ENCODE peak calls at places on chromosomes 7 and 10, in four cellular contexts. I is CD4-positive, alpha-beta T cell; F is tibial nerve; Y is mammary epithelial cell. D is an unnamed sample.

GRCh38 chr10:45418859-45419672 is 45.0 kb downstream of the ALOX5 start:
- DNase-seq in I (peak), Y (peak), F (peak), D (peak)

GRCh38 chr7:149071182-149071635 is 19.3 kb downstream of the ZNF786 start:
- DNase-seq in Y (no peak), F (no peak), I (no peak), D (no peak)

GRCh38 chr7:127717502-127718125 is 65.6 kb downstream of the SND1 start:
- DNase-seq in I (no peak), F (no peak), Y (peak), D (no peak)

GRCh38 chr7:40889560-40889959 is 754.8 kb downstream of the SUGCT start:
- DNase-seq in Y (no peak), F (no peak), I (no peak), D (no peak)

GRCh38 chr10:102657984-102658724 is 13.9 kb downstream of the TRIM8 start:
- DNase-seq in F (no peak), Y (no peak), I (no peak), D (no peak)

GRCh38 chr10:18144928-18145327 is 4.7 kb downstream of the CACNB2 start:
- DNase-seq in I (no peak), Y (no peak), F (no peak), D (peak)

GRCh38 chr7:45888185-45888992 is at the start of gene IGFBP1:
- DNase-seq in I (no peak), Y (peak), F (no peak), D (no peak)

GRCh38 chr7:108146070-108146842 is 16.1 kb upstream of the LAMB4 start:
- DNase-seq in F (peak), Y (peak), I (no peak), D (peak)

GRCh38 chr7:135950972-135951371 is 26.2 kb downstream of the MTPN start:
- DNase-seq in I (no peak), Y (no peak), F (no peak), D (no peak)

GRCh38 chr10:60747817-60748469 is 30.3 kb upstream of the CDK1 start:
- DNase-seq in F (no peak), Y (peak), I (no peak), D (no peak)
- H3K27ac ChIP-seq in F (no peak), Y (no peak), I (no peak), D (no peak)

DNA sequence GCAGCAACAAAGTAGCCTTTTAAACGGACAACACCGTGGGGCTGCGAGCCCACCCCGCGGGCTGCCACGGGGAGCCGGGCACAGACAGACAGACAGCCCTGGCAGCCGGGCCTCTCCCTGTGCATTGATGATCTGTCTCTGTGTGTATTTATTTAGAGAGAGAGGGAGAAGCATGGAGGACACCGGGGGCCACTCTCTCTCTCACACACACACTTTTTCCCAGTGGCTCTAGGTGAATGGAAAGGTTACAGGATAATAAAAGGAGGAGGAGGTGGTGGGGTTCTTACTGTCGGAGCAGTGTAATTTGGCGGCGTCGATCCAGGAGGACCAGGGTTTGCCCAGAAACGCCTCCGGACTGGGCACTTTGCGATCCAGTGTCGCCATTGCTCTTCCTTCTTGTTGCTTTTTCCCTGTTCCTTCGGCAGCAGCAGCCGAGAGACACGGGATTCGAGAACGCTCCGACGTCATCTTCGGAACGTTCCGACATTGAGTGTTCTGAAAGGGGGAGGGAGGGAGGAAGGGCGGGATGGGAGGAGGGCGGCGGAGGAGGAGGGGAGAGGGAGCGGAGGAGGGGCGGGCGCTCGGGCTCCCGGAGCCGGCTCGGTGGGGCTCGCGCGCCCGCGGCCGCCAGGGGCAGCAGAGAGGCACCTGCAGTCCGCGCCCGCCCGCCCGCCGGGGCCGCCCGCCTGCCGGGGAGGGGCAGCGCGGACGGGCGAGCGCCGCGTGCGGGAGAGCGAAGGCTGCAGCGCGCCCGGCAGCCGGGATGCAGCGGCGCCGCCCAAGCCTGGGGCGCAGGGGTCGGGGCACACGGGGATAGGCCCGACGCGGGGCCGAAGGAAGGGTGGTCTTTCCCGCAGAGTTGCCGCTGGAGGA is at the start of gene ATXN7L1:
- DNase-seq in I (peak), F (peak), Y (peak), D (peak)
- H3K27ac ChIP-seq in I (peak), F (peak), Y (peak), D (peak)

GRCh38 chr10:114262478-114262877 is 23.4 kb downstream of the VWA2 start:
- DNase-seq in Y (no peak), I (no peak), F (no peak), D (no peak)

GRCh38 chr10:114271779-114272167 is 32.7 kb downstream of the VWA2 start:
- DNase-seq in I (no peak), F (peak), Y (peak), D (no peak)

GRCh38 chr10:114271014-114271778 is 32.1 kb downstream of the VWA2 start:
- DNase-seq in F (no peak), Y (peak), I (no peak), D (no peak)

GRCh38 chr10:114265392-114266053 is 26.5 kb downstream of the VWA2 start:
- DNase-seq in I (no peak), F (peak), Y (no peak), D (no peak)

DNA sequence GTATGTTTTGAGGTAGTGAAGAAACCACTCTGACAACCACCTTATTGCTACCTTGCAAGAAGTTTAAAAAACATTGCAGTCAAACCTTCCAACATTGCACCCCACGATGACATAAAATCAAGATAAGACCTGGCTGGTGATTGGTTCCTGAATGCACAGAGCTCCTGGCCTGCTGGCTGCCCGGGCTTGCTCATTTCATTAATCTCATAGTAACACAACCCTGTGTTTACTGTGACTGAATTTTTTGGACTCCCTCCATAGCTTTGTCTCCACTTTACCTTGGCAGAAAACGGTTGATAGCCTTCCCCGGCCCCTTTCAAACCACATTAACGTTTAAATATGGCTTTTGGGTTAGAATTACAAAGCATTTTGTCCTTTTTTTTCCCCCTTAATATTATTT is 27.5 kb downstream of the VWA2 start:
- DNase-seq in F (no peak), Y (peak), I (no peak), D (no peak)
- H3K27ac ChIP-seq in F (no peak), Y (peak), I (no peak), D (no peak)

GRCh38 chr10:91528080-91528479 is 104.8 kb downstream of the PPP1R3C start:
- DNase-seq in F (no peak), I (no peak), Y (no peak), D (no peak)
- H3K27ac ChIP-seq in F (no peak), I (no peak), Y (no peak), D (no peak)

GRCh38 chr10:15589109-15589508 is 130.6 kb downstream of the ITGA8 start:
- DNase-seq in F (no peak), I (no peak), Y (no peak), D (no peak)
- H3K27ac ChIP-seq in F (no peak), I (no peak), Y (no peak), D (no peak)

DNA sequence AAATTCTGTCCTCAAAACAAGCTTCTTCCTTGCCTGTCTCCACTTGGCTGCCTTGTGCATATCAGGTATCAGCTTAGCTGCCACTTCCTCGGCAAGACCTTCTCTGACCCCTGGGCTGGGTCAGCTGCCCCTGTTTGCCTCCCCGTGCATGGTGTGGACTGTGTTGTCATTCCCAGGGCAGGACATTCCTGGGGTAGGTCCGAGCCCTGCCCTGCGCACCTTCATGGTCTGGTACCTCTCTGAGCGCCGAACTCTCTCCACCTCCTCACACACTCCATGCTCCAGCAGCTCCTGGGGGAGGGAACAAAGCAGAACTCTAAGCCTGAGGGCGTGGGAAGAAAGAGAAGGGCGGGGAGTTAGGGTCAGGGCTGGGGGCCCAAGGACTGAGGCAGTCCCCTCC is 3.8 kb downstream of the POLM start:
- DNase-seq in F (no peak), Y (no peak), I (no peak), D (no peak)
- H3K27ac ChIP-seq in F (no peak), Y (no peak), I (no peak), D (no peak)

GRCh38 chr10:5818894-5819293 is 5.7 kb upstream of the GDI2 start:
- DNase-seq in F (no peak), I (no peak), Y (no peak), D (peak)
- H3K27ac ChIP-seq in F (no peak), I (no peak), Y (no peak), D (no peak)

DNA sequence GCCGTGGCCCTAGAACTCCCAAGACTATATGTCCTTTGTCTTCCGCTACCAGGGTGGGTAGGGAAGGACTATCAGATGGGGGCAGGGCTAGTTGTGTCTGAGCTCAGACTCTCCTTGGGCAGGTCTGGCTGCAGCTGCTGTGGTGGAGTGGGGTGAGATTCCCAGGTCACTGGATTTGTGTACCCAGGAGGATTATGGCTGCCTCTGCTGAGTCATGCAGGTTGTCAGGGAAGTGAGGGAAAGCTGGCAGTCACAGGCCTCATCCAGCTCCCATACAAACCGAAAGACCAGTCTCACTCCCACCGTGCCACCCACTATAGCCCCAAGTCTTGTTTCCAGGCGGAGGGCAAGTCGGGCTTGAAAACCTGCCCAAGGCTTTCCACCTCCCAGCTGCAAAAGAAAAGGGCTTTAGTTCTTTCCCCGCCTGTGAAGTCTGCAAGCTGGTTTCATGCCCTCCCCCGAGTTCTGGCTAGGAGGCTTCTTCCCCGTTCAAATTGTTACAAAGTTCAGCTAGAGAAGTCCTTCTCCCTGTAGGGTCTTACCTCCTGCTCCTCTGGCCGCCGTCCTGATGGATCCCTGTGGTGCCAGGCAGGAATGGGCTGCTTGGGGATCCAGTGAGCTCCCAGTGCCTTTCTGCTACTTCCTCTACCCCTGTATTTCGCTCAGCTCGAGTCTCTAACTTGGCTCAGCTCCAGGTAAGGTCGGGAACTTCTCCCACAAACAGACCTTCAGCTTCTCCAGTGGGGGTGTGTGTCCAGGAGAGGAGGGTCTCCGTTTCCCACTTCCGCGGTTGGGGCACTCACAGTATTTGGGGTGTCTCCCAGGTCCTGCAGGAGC is 106.8 kb upstream of the FGL2 start:
- DNase-seq in Y (no peak), I (no peak), F (no peak), D (peak)
- H3K27ac ChIP-seq in Y (no peak), I (no peak), F (no peak), D (no peak)

GRCh38 chr7:131039355-131039762 is 288.3 kb upstream of the MKLN1 start:
- DNase-seq in F (no peak), I (no peak), Y (no peak), D (no peak)

GRCh38 chr7:131040467-131040932 is 287.2 kb upstream of the MKLN1 start:
- DNase-seq in I (no peak), F (peak), Y (peak), D (peak)

GRCh38 chr7:131039836-131040235 is 287.8 kb upstream of the MKLN1 start:
- DNase-seq in F (no peak), Y (no peak), I (no peak), D (no peak)

GRCh38 chr7:131045526-131045925 is 282.1 kb upstream of the MKLN1 start:
- DNase-seq in F (no peak), Y (no peak), I (no peak), D (no peak)

GRCh38 chr7:131042269-131043160 is 285.2 kb upstream of the MKLN1 start:
- DNase-seq in Y (no peak), F (no peak), I (no peak), D (no peak)
- H3K27ac ChIP-seq in Y (no peak), F (peak), I (no peak), D (no peak)

DNA sequence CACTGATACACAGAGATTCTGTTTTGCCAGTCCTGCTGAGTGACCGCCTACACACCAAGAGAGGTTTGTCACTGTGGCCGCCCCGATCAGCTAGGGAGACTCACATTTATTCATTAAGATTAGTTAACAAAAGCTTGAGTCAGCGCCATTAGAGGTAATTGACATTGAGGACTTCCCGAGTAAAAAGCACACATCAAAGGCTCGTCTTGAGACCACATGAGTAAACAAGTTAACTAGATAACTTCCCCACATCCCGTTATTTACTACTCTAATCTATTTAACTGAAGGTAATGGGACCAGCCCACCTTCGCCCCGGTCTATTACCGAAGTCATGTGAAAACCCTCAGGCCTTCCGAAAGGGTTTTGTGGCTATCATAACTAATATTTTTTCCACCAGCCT is 23.0 kb downstream of the SRRM3 start:
- DNase-seq in I (no peak), Y (no peak), F (no peak), D (no peak)
- H3K27ac ChIP-seq in I (no peak), Y (no peak), F (no peak), D (no peak)